ENCODE peak calls at places on chromosomes 5 and 9, in six cellular contexts. S is T-helper 1 cell; U is stimulated activated effector memory CD8-positive, alpha-beta T cell treated with anti-CD3 and anti-CD28 coated beads, Interleukin-12 subunit alpha, Interleukin-12 subunit beta, amount 100 ng/mL, for 72 hours; C is effector memory CD8-positive, alpha-beta T cell; T is HTR-8/SVneo; E is BJ. B is an unnamed sample.

GRCh38 chr5:43038523-43038989 is 1.6 kb downstream of the ANXA2R start:
- DNase-seq in S (peak), U (no peak), C (peak), T (no peak), E (no peak), B (no peak)

GRCh38 chr9:16627967-16628366 is 242.5 kb downstream of the BNC2 start:
- DNase-seq in S (no peak), U (no peak), C (no peak), T (no peak), E (peak), B (peak)

GRCh38 chr9:137055385-137056364 is 1.8 kb upstream of the ENTPD2 start:
- DNase-seq in S (no peak), U (no peak), C (no peak), T (no peak), E (no peak), B (no peak)

GRCh38 chr5:128213340-128213739 is 129.8 kb downstream of the SLC12A2 start:
- DNase-seq in S (peak), U (no peak), C (peak), T (peak), E (no peak), B (no peak)

GRCh38 chr9:6428940-6429889 is 16.2 kb downstream of the UHRF2 start:
- DNase-seq in S (peak), U (no peak), C (peak), T (no peak), E (no peak), B (no peak)

GRCh38 chr5:140093866-140094265 is 20.0 kb upstream of the PURA start:
- DNase-seq in S (no peak), U (no peak), C (no peak), T (no peak), E (no peak), B (no peak)

GRCh38 chr9:13113201-13113600 is 166.3 kb downstream of the MPDZ start:
- DNase-seq in S (no peak), U (no peak), C (no peak), T (no peak), E (peak), B (no peak)

GRCh38 chr5:2297991-2298390 is 415.3 kb upstream of the IRX4 start:
- DNase-seq in S (no peak), U (no peak), C (no peak), T (no peak), E (no peak), B (no peak)

GRCh38 chr9:27457445-27457844 is 66.6 kb upstream of the IFNK start:
- DNase-seq in S (no peak), U (no peak), C (no peak), T (no peak), E (no peak), B (no peak)

GRCh38 chr5:80810425-80810824 is 149.7 kb upstream of the RASGRF2 start:
- DNase-seq in S (no peak), U (no peak), C (no peak), T (no peak), E (no peak), B (no peak)

GRCh38 chr5:6899215-6899614 is 186.0 kb downstream of the TENT4A start:
- DNase-seq in S (no peak), U (no peak), C (no peak), T (no peak), E (no peak), B (no peak)

GRCh38 chr9:133333566-133333965 is 2.4 kb downstream of the SURF6 start:
- DNase-seq in S (no peak), U (no peak), C (no peak), T (no peak), E (no peak), B (no peak)

GRCh38 chr5:43120720-43121564 is at the start of gene ZNF131:
- DNase-seq in S (peak), U (peak), C (peak), T (peak), E (peak), B (peak)

GRCh38 chr5:173964491-173964890 is 24.5 kb upstream of the C5orf47 start:
- DNase-seq in S (no peak), U (no peak), C (no peak), T (no peak), E (no peak), B (no peak)